ENCODE peak calls at places on chromosomes 1 and 21, in eight cellular contexts. V is adrenal gland; B is uterus; Z is CD8-positive, alpha-beta T cell; U is HL-60; F is psoas muscle; H is keratinocyte; P is endodermal cell. S is an unnamed sample.

GRCh38 chr21:26096972-26097371 is 73.6 kb downstream of the APP start:
- DNase-seq in U (no peak), V (no peak), F (no peak), H (no peak), Z (no peak), B (no peak), P (no peak), S (no peak)

GRCh38 chr1:153535664-153536585 is at the start of gene S100A6:
- DNase-seq in B (peak; percentile 92), F (peak; percentile 92), Z (peak; percentile 88), V (peak; percentile 86), P (peak; percentile 68), U (peak; percentile 85), H (no peak), S (peak; percentile 95)

GRCh38 chr1:21325231-21325718 is 35.0 kb upstream of the ECE1 start:
- DNase-seq in P (no peak), Z (peak; percentile 23), F (no peak), B (no peak), U (peak; percentile 74), H (no peak), V (no peak), S (no peak)

GRCh38 chr21:41712730-41713129 is 54.1 kb downstream of the RIPK4 start:
- DNase-seq in Z (no peak), U (no peak), H (no peak), V (no peak), B (no peak), P (no peak), F (no peak), S (no peak)

GRCh38 chr1:109762821-109763645 is 690 bp downstream of the EPS8L3 start:
- DNase-seq in V (peak; percentile 28), P (no peak), Z (no peak), B (peak; percentile 14), F (no peak), U (peak; percentile 84), H (no peak), S (peak; percentile 66)

GRCh38 chr1:203287109-203287893 is 18.0 kb upstream of the BTG2 start:
- DNase-seq in F (peak; percentile 60), H (no peak), U (peak; percentile 99), P (peak; percentile 71), B (peak; percentile 57), V (peak; percentile 78), Z (peak; percentile 78), S (peak; percentile 84)

GRCh38 chr1:21293537-21294265 is 3.4 kb upstream of the ECE1 start:
- DNase-seq in U (no peak), H (no peak), V (no peak), F (no peak), B (no peak), P (no peak), Z (peak; percentile 61), S (no peak)

GRCh38 chr1:27872059-27872801 is at the start of gene THEMIS2:
- DNase-seq in Z (peak; percentile 81), P (peak; percentile 93), H (no peak), V (no peak), F (peak; percentile 75), U (peak; percentile 63), B (peak; percentile 46), S (peak; percentile 75)

GRCh38 chr1:153953859-153954365 is 4.5 kb downstream of the CRTC2 start:
- DNase-seq in H (no peak), B (no peak), U (no peak), P (no peak), Z (no peak), V (no peak), F (no peak), S (no peak)

GRCh38 chr1:217105432-217105831 is 382.2 kb upstream of the ESRRG start:
- DNase-seq in U (no peak), Z (no peak), V (no peak), B (no peak), H (no peak), F (no peak), P (no peak), S (no peak)

DNA sequence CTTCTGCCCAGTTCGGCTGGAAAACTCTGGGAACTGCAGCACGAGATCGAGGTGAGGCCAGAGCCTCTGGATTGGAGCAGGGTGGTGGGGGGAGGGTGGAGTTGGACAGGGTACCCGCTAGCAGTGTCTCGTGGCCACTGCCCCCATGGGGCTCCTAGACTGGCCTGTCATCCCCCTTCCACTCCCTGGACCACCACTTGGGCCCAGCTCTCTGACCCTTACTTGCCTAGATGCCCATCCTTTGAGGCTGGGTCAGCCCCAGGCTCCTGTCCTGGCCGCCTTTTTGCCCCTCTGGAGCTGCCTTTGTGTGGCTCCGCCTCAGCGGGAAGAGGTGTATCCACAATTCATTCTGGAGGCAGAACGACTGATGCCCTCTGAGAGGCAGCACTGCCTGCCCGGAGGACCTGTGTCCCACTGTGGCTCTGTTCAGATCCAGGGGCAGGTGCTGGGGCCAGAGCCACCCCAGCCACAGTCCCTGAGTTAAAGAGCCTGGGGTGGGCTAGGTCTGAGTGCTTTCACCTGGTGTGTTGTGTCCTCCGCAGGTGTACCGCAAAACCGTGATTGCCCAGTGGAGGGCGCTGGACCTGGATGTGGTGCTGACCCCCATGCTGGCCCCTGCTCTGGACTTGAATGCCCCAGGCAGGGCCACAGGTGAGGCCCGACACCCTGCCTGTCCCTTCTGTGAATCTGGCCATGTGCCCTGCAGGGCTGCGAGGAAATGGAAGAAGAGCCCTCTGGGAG is 17.7 kb downstream of the FAAH start:
- DNase-seq in V (no peak), B (no peak), F (no peak), H (no peak), P (peak; percentile 95), U (no peak), Z (no peak), S (no peak)
- TF ChIP-seq CTCF in V (no peak), B (no peak), F (no peak), H (peak; percentile 41), P (peak; percentile 88), U (no peak), Z (peak; percentile 43), S (no peak)

GRCh38 chr1:3038571-3039181 is 17.4 kb downstream of the ACTRT2 start:
- DNase-seq in B (no peak), P (no peak), U (no peak), H (no peak), Z (no peak), V (no peak), F (no peak), S (no peak)

GRCh38 chr1:3038113-3038551 is 16.9 kb downstream of the ACTRT2 start:
- DNase-seq in P (no peak), F (no peak), B (no peak), V (no peak), H (no peak), U (no peak), Z (no peak), S (no peak)

GRCh38 chr1:3036646-3037280 is 15.5 kb downstream of the ACTRT2 start:
- DNase-seq in V (no peak), P (no peak), U (no peak), B (no peak), F (no peak), H (no peak), Z (no peak), S (no peak)

GRCh38 chr1:3035871-3036645 is 14.8 kb downstream of the ACTRT2 start:
- DNase-seq in P (no peak), V (no peak), F (no peak), U (no peak), Z (no peak), B (no peak), H (no peak), S (no peak)

DNA sequence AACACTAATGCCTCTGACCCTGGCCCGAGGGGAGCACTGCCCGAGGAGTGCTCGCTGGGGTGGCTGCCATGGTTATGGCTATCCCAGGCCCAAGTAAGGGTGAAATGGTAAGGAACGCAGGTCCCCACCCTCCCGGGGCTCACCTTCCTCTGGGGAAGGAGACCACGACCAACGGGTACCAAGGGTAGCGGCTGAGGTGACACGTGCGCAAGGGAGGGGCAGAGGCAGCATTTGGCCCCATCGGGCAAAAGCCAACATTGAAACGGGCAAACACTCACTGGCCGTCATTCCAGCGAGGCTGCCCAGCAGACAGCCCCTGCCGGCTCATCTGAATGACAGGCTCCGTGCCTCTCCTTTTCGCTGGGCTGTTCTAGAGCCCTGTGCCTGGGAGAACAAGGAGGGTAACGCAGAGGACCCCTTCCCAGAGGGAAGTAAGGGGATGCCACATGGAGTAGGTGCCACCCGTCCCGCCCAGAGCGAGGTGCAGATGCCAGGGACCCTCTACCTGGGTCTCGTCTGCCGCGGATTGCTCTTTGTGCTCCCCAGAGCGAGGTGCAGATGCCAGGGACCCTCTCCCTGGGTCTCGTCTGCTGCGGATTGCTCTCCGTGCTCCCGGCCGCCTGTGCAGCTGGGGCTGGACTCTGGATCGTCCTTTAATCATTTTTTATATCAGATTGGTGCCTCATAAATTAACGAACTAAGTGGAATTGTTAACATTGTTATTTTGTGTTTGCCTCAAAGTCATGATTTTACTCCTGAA is 16.2 kb downstream of the ACTRT2 start:
- DNase-seq in H (no peak), U (no peak), V (no peak), P (no peak), Z (no peak), B (no peak), F (no peak), S (no peak)
- H3K4me3 ChIP-seq in H (no peak overlapping the region), U (no peak overlapping the region), V (no peak overlapping the region), P (no peak overlapping the region), Z (no peak overlapping the region), B (no peak overlapping the region), F (no peak overlapping the region), S (no peak overlapping the region)

GRCh38 chr1:2644171-2644570 is 11.4 kb upstream of the MMEL1 start:
- DNase-seq in Z (no peak), V (peak; percentile 20), H (no peak), B (peak; percentile 12), F (no peak), P (no peak), U (no peak), S (no peak)

GRCh38 chr1:2642131-2642559 is 9.3 kb upstream of the MMEL1 start:
- DNase-seq in H (no peak), B (no peak), Z (no peak), V (no peak), P (peak; percentile 44), U (no peak), F (no peak), S (no peak)

GRCh38 chr1:2641381-2642130 is 8.7 kb upstream of the MMEL1 start:
- DNase-seq in P (peak; percentile 61), U (no peak), V (no peak), Z (no peak), B (no peak), H (no peak), F (no peak), S (no peak)

GRCh38 chr1:2643414-2644077 is 10.7 kb upstream of the MMEL1 start:
- DNase-seq in P (no peak), V (peak; percentile 23), Z (no peak), H (no peak), F (no peak), B (peak; percentile 29), U (no peak), S (no peak)

GRCh38 chr1:2642560-2643413 is 10.0 kb upstream of the MMEL1 start:
- DNase-seq in U (peak; percentile 56), V (peak; percentile 95), B (peak; percentile 92), P (peak; percentile 97), H (peak; percentile 26), Z (peak; percentile 96), F (peak; percentile 90), S (peak; percentile 92)
- H3K27ac ChIP-seq in U (peak overlapping the region; percentile 61), V (peak overlapping the region; percentile 75), B (peak overlapping the region; percentile 77), P (no peak overlapping the region), H (peak overlapping the region; percentile 49), Z (peak overlapping the region; percentile 91), F (peak overlapping the region; percentile 68), S (peak overlapping the region; percentile 80)

DNA sequence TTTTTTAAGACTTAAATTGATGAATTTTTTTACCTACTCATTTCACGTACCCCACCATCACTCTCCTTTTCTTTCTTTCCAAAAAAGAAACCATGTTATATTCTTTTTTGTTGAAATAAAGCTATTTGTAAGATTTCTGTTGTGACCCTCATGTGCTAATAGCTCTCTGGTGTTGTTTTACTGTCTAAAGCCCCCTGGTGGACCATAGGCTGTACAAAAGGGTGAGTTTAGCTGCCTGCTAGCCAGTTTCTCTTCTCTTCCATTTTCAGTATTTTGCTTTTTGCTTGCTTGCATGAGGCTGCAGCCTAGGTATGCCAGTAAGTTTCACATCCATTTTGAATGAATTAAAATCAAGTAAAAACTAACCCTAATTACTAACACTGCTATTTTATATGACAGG is 15.6 kb upstream of the VAMP3 start:
- DNase-seq in U (no peak), B (no peak), H (no peak), Z (no peak), F (no peak), P (peak; percentile 55), V (no peak), S (no peak)
- TF ChIP-seq CTCF in U (peak; percentile 19), B (no peak), H (peak; percentile 25), Z (peak; percentile 25), F (no peak), P (peak; percentile 75), V (no peak), S (no peak)